ENCODE peak calls at places on chromosomes 3 and 15, in nine cellular contexts. B is fibroblast of pulmonary artery, Y is BJ, T is HFF-Myc, H is heart right ventricle, E is GM23338, U is transverse colon, N is NB4, K is Peyer's patch. Z is an unnamed sample.

GRCh38 chr3:183555541-183556081 is at the start of gene KLHL6:
- DNase-seq in K (peak), Y (no peak), T (no peak), E (no peak), B (peak), U (peak), H (peak), N (peak), Z (peak)

GRCh38 chr3:174168538-174169254 is 690.4 kb upstream of the NAALADL2 start:
- DNase-seq in Y (no peak), U (no peak), K (no peak), T (no peak), N (no peak), E (no peak), H (no peak), B (no peak), Z (no peak)

GRCh38 chr3:2090512-2090911 is 8.2 kb upstream of the CNTN4 start:
- DNase-seq in N (no peak), T (no peak), Y (no peak), B (no peak), E (no peak), H (no peak), U (no peak), K (no peak), Z (no peak)

GRCh38 chr3:141530133-141530768 is 43.4 kb downstream of the RASA2 start:
- DNase-seq in H (no peak), B (peak), T (peak), U (no peak), K (peak), N (peak), E (no peak), Y (peak), Z (no peak)

GRCh38 chr3:193499801-193500485 is 54.8 kb downstream of the ATP13A4 start:
- DNase-seq in H (no peak), N (no peak), E (no peak), K (no peak), T (no peak), B (no peak), Y (no peak), U (no peak), Z (no peak)

GRCh38 chr15:67547836-67548531 is 5.5 kb downstream of the MAP2K5 start:
- DNase-seq in H (no peak), B (peak), U (no peak), K (no peak), T (no peak), E (no peak), Y (no peak), N (no peak), Z (no peak)

GRCh38 chr3:12158387-12159226 is at the start of gene TIMP4:
- DNase-seq in Y (no peak), K (peak), U (peak), B (peak), T (no peak), E (peak), N (no peak), H (peak), Z (peak)

GRCh38 chr15:45449878-45450277 is 71.5 kb upstream of the GATM start:
- DNase-seq in E (no peak), H (no peak), K (peak), U (peak), Y (no peak), B (no peak), N (no peak), T (no peak), Z (peak)

GRCh38 chr3:145959457-145960088 is 201.4 kb downstream of the PLOD2 start:
- DNase-seq in Y (no peak), B (no peak), U (no peak), T (no peak), H (no peak), N (no peak), K (no peak), E (no peak), Z (no peak)

GRCh38 chr3:160665231-160665630 is 11.7 kb upstream of the ARL14 start:
- DNase-seq in E (no peak), K (no peak), H (no peak), U (no peak), Y (no peak), T (no peak), B (no peak), N (no peak), Z (no peak)

GRCh38 chr3:122245513-122246174 is 62.2 kb downstream of the CASR start:
- DNase-seq in T (no peak), U (no peak), K (no peak), Y (no peak), H (no peak), N (peak), E (no peak), B (peak), Z (no peak)

GRCh38 chr3:186569779-186570095 is 783 bp upstream of the DNAJB11 start:
- DNase-seq in Y (no peak), T (no peak), N (no peak), H (no peak), U (no peak), K (no peak), E (no peak), B (no peak), Z (no peak)

GRCh38 chr15:48604567-48604966 is 40.9 kb downstream of the FBN1 start:
- DNase-seq in T (no peak), K (no peak), H (no peak), B (peak), N (no peak), U (no peak), Y (no peak), E (no peak), Z (no peak)

GRCh38 chr3:184796551-184796950 is 15.4 kb upstream of the VPS8 start:
- DNase-seq in K (no peak), E (no peak), N (no peak), H (no peak), T (no peak), Y (no peak), B (no peak), U (no peak), Z (no peak)

GRCh38 chr15:66745530-66746230 is 43.6 kb downstream of the SMAD6 start:
- DNase-seq in U (no peak), E (no peak), N (no peak), H (no peak), T (no peak), K (no peak), Y (no peak), B (no peak), Z (no peak)

GRCh38 chr15:90941038-90941437 is 6.0 kb downstream of the UNC45A start:
- DNase-seq in E (no peak), N (no peak), U (no peak), B (no peak), Y (no peak), T (no peak), H (no peak), K (no peak), Z (no peak)

GRCh38 chr15:73986055-73986775 is 5.9 kb downstream of the STOML1 start:
- DNase-seq in K (no peak), N (no peak), U (no peak), Y (no peak), H (no peak), E (no peak), B (no peak), T (no peak), Z (no peak)

GRCh38 chr15:62886431-62887071 is 156.0 kb upstream of the TPM1 start:
- DNase-seq in H (no peak), B (peak), U (no peak), N (no peak), K (no peak), T (no peak), E (peak), Y (no peak), Z (no peak)

GRCh38 chr3:156721687-156722086 is 47.3 kb downstream of the TIPARP start:
- DNase-seq in E (no peak), K (no peak), U (no peak), Y (no peak), T (no peak), N (no peak), H (no peak), B (no peak), Z (no peak)

GRCh38 chr3:195774917-195775316 is 36.8 kb downstream of the MUC4 start:
- DNase-seq in K (no peak), N (peak), U (peak), B (peak), H (peak), E (peak), T (no peak), Y (no peak), Z (peak)

GRCh38 chr15:77821188-77821958 is 188.7 kb upstream of the LINGO1 start:
- DNase-seq in B (peak), E (peak), Y (no peak), H (peak), N (peak), T (peak), K (peak), U (peak), Z (no peak)

GRCh38 chr15:94910166-94910565 is 678.8 kb downstream of the MCTP2 start:
- DNase-seq in H (no peak), N (no peak), E (no peak), U (no peak), B (no peak), K (no peak), Y (no peak), T (no peak), Z (no peak)

GRCh38 chr3:118146658-118147375 is 887.8 kb downstream of the IGSF11 start:
- DNase-seq in E (no peak), H (no peak), K (no peak), Y (no peak), T (no peak), B (no peak), N (no peak), U (no peak), Z (no peak)

GRCh38 chr3:133361435-133361834 is 38.4 kb upstream of the BFSP2 start:
- DNase-seq in U (no peak), N (no peak), E (no peak), T (no peak), H (no peak), Y (no peak), K (no peak), B (no peak), Z (no peak)

GRCh38 chr3:172690936-172691335 is 19.9 kb downstream of the NCEH1 start:
- DNase-seq in N (no peak), U (no peak), Y (no peak), T (no peak), B (no peak), K (no peak), E (no peak), H (no peak), Z (no peak)

GRCh38 chr15:49589030-49589429 is 31.6 kb downstream of the FAM227B start:
- DNase-seq in T (no peak), N (peak), H (no peak), U (no peak), B (no peak), E (no peak), K (no peak), Y (no peak), Z (no peak)

GRCh38 chr3:100041328-100041749 is 73.0 kb downstream of the FILIP1L start:
- DNase-seq in T (peak), U (no peak), K (no peak), B (peak), Y (peak), E (no peak), H (peak), N (no peak), Z (no peak)

GRCh38 chr15:78898540-78898939 is 25.9 kb downstream of the MORF4L1 start:
- DNase-seq in E (no peak), B (no peak), H (no peak), Y (no peak), T (no peak), U (no peak), N (no peak), K (no peak), Z (no peak)

GRCh38 chr3:157128771-157129671 is 30.9 kb downstream of the CCNL1 start:
- DNase-seq in N (no peak), E (peak), B (peak), K (peak), H (no peak), Y (no peak), U (peak), T (no peak), Z (peak)

GRCh38 chr15:78570710-78571109 is 5.4 kb downstream of the CHRNA5 start:
- DNase-seq in K (no peak), Y (no peak), H (no peak), U (no peak), E (peak), N (peak), B (no peak), T (no peak), Z (no peak)

GRCh38 chr15:65663521-65663920 is 41.8 kb downstream of the SLC24A1 start:
- DNase-seq in Y (no peak), U (no peak), K (no peak), H (no peak), N (no peak), B (no peak), E (no peak), T (no peak), Z (no peak)

GRCh38 chr3:58333206-58334012 is 717 bp downstream of the PXK start:
- DNase-seq in H (peak), U (peak), Y (no peak), B (peak), T (no peak), K (peak), N (peak), E (peak), Z (peak)

GRCh38 chr3:106425021-106425420 is 556.2 kb upstream of the CBLB start:
- DNase-seq in E (no peak), T (peak), H (no peak), K (no peak), B (peak), U (no peak), N (no peak), Y (peak), Z (no peak)

GRCh38 chr15:85150130-85150480 is 168.4 kb downstream of the PDE8A start:
- DNase-seq in U (no peak), Y (no peak), K (no peak), N (no peak), E (no peak), T (no peak), H (no peak), B (no peak), Z (no peak)

GRCh38 chr15:25787855-25788521 is 75.1 kb downstream of the ATP10A start:
- DNase-seq in E (no peak), U (peak), B (no peak), Y (no peak), T (no peak), K (peak), H (no peak), N (peak), Z (peak)

GRCh38 chr15:25786040-25786439 is 77.1 kb downstream of the ATP10A start:
- DNase-seq in U (no peak), K (no peak), Y (no peak), T (no peak), E (no peak), B (no peak), N (no peak), H (no peak), Z (no peak)

GRCh38 chr15:25785643-25786029 is 77.5 kb downstream of the ATP10A start:
- DNase-seq in T (no peak), N (no peak), K (no peak), Y (no peak), E (no peak), U (no peak), H (no peak), B (no peak), Z (no peak)

GRCh38 chr15:25789206-25789605 is 73.9 kb downstream of the ATP10A start:
- DNase-seq in E (no peak), Y (no peak), K (peak), T (no peak), N (no peak), H (peak), U (no peak), B (no peak), Z (no peak)

DNA sequence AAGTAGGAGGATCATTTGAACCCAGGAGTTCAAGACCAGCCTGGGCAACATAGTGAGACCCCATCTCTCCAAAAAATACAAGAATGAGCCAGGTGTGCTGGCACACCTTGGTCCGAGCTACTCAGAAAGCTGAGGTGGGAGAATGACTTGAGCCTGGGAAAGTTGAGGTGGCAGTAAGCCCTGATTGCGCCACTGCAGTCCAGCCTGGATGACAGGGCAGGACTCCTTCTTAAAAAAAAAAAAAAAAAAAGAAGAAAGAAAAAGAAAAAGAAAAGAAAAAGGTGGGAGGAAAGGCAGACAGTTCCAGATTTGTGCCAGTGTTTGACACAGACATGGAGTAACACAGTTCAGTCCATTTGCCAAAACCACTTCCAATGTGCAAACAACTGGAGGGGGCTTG is 75.7 kb downstream of the ATP10A start:
- DNase-seq in T (no peak), U (no peak), K (no peak), N (no peak), H (no peak), Y (no peak), E (no peak), B (no peak), Z (no peak)
- H3K4me3 ChIP-seq in T (no peak), U (no peak), K (no peak), N (no peak), H (no peak), Y (no peak), E (no peak), B (no peak), Z (no peak)

GRCh38 chr15:28125673-28126651 is 26.8 kb upstream of the OCA2 start:
- DNase-seq in H (peak), E (peak), N (peak), K (no peak), T (peak), U (no peak), Y (no peak), B (peak), Z (no peak)
- TF ChIP-seq CTCF in H (peak), E (peak), N (peak), K (no peak), T (peak), U (peak), Y (peak), B (peak), Z (peak)

DNA sequence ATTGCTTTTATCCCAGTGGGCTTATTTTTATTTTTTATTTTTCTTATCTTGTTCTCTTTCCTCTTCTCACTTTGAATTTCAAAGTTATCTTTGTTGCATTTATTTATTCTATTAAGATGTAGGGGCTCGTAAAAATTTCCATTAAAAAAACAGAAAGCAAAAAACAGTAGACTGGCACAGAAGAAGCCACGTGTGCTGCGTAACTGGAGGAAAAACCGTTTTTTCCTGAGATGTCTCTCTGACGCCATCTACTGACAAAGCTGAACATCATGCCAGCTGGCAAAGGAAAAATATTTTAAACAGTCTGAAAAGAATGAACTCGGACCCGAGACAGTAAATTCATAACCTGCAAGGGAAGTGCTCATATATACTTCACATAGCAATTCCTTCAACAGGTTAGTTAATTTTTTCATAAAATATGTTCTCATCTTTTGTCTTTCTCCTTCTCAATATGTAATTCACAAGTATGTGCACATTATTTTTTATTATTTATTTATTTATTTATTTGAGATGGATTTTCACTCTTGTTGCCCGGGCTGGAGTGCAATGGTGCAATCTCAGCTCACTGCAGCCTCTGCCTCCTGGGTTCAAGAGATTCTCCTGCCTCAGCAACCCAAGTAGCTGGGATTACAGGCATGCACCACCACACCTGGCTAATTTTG is 10.5 kb upstream of the MFSD1 start:
- DNase-seq in U (no peak), K (peak), Y (no peak), B (peak), T (no peak), N (peak), E (peak), H (no peak), Z (no peak)
- H3K4me3 ChIP-seq in U (no peak), K (no peak), Y (no peak), B (no peak), T (no peak), N (no peak), E (no peak), H (no peak), Z (peak)

DNA sequence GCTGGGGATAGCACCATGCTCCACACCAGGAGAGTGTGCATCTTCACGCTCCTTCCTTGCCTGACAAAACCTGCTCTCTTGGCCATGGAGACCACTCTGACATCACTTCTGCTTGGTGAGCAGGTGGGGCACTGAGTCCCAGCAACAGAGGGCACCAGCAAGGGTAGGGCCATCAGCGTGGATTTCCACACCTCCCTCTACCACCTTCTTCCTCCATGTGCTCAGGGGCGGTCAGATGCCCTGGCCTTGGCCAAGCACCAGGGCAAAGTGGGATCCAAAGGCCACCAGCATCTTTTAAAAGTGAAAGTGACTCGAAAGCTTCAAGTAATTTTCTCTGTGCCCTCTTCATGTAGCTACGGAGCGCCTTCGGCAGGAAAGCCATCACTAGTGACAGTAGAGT is 58.1 kb downstream of the CHSY1 start:
- DNase-seq in E (no peak), T (no peak), U (no peak), H (no peak), K (no peak), B (no peak), N (no peak), Y (no peak), Z (no peak)
- TF ChIP-seq CTCF in E (no peak), T (no peak), U (no peak), H (no peak), K (no peak), B (no peak), N (no peak), Y (no peak), Z (no peak)

GRCh38 chr15:40238927-40239591 is at the start of gene PAK6:
- DNase-seq in B (peak), Y (no peak), U (peak), K (peak), E (peak), H (no peak), N (peak), T (no peak), Z (peak)
- H3K4me3 ChIP-seq in B (peak), Y (peak), U (no peak), K (peak), E (peak), H (peak), N (no peak), T (peak), Z (peak)

DNA sequence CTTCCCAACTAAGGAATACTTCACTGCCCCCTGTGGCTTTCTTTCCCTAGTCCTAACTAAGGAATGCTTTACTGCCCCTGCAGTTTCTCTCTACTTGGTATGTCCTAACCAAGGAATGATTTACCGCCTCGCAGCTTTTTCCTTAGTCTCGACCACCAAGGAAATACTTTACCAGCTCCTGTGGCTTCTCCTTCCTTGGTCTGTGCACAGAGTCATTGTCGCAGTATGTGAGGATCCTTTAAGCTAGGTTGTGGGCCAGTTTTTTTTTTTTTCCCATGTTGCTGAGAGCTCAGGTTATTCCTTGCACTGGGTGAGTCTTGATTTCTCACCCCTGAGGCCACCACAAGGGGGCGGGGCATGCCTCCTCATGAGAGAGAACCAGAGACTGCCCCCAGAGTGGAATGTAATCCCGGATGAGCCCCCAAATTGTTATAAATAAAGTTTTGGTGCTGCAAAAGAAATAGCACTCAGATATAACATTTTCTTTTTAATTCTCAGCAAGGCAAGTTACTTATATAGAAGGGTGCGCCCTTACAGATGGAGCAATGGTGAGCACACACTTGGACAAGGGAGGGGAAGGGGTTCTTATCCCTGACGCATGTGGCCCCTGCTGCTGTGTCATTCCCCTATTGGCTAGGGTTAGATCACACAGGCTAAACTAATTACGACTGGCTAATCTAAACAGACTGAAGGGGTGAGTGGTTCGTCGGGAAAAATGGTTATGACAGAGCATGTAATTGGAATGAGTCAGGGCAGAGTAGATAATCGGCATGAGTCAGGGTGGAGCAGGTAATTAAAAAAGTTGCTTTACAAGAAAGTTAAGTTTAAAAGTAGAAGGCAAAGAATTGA is 27.0 kb downstream of the NDUFB4 start:
- DNase-seq in Y (peak), K (no peak), N (peak), U (peak), B (peak), T (peak), E (peak), H (no peak), Z (no peak)
- TF ChIP-seq CTCF in Y (no peak), K (no peak), N (peak), U (no peak), B (peak), T (peak), E (peak), H (no peak), Z (no peak)

GRCh38 chr3:52221563-52222318 is 3.7 kb downstream of the TLR9 start:
- DNase-seq in Y (no peak), B (no peak), H (peak), K (peak), U (no peak), E (no peak), N (no peak), T (no peak), Z (no peak)
- H3K4me3 ChIP-seq in Y (no peak), B (no peak), H (no peak), K (no peak), U (no peak), E (no peak), N (no peak), T (no peak), Z (peak)